ENCODE peak calls at places on chromosomes 1 and 21, in six cellular contexts. K is HS-5, H is stomach, D is myocyte, N is PC-3, F is astrocyte of the spinal cord. J is an unnamed sample.

GRCh38 chr1:61098906-61099437 is 16.6 kb downstream of the NFIA start:
- DNase-seq in K (no peak), N (no peak), D (no peak), H (no peak), F (no peak), J (no peak)

GRCh38 chr1:12315126-12315525 is 85.3 kb downstream of the VPS13D start:
- DNase-seq in N (no peak), H (no peak), K (no peak), D (no peak), F (no peak), J (no peak)

GRCh38 chr21:19565587-19565986 is 1162.0 kb upstream of the TMPRSS15 start:
- DNase-seq in K (no peak), H (no peak), D (no peak), F (no peak), N (peak; percentile 14), J (no peak)

GRCh38 chr1:228141871-228142615 is 2.0 kb downstream of the GUK1 start:
- DNase-seq in H (peak; percentile 22), D (peak; percentile 98), F (peak; percentile 24), N (peak; percentile 71), K (no peak), J (peak; percentile 88)

GRCh38 chr1:162070825-162071224 is 1.3 kb downstream of the NOS1AP start:
- DNase-seq in F (no peak), N (peak; percentile 35), H (no peak), K (no peak), D (no peak), J (no peak)

GRCh38 chr21:36422279-36423098 is 37.3 kb downstream of the CHAF1B start:
- DNase-seq in D (peak; percentile 72), N (peak; percentile 70), F (peak; percentile 41), K (no peak), H (peak; percentile 66), J (no peak)

GRCh38 chr1:114331936-114332335 is 178.3 kb upstream of the SYT6 start:
- DNase-seq in K (no peak), D (no peak), N (no peak), H (no peak), F (no peak), J (no peak)

GRCh38 chr1:44672254-44672955 is 1.9 kb downstream of the TMEM53 start:
- DNase-seq in F (peak; percentile 88), H (no peak), D (peak; percentile 96), N (peak; percentile 93), K (no peak), J (peak; percentile 62)

GRCh38 chr21:33205476-33205875 is 24.3 kb upstream of the IFNAR2 start:
- DNase-seq in D (no peak), F (no peak), N (no peak), H (no peak), K (no peak), J (no peak)

GRCh38 chr1:15352122-15352957 is 57.3 kb upstream of the EFHD2 start:
- DNase-seq in F (peak; percentile 75), K (peak; percentile 92), N (peak; percentile 98), D (peak; percentile 77), H (peak; percentile 77), J (no peak)

GRCh38 chr1:234986750-234987414 is 141.8 kb downstream of the TOMM20 start:
- DNase-seq in N (no peak), D (peak; percentile 35), K (no peak), F (peak; percentile 50), H (no peak), J (no peak)

GRCh38 chr1:12143631-12144155 is 23.1 kb upstream of the TNFRSF1B start:
- DNase-seq in D (peak; percentile 87), H (peak; percentile 71), N (peak; percentile 92), F (peak; percentile 87), K (peak; percentile 97), J (no peak)

GRCh38 chr1:3540876-3541275 is 70.4 kb downstream of the MEGF6 start:
- DNase-seq in K (no peak), F (no peak), N (no peak), D (no peak), H (no peak), J (no peak)

GRCh38 chr1:212413902-212414327 is 771 bp downstream of the PACC1 start:
- DNase-seq in N (no peak), D (peak; percentile 28), F (peak; percentile 23), H (no peak), K (no peak), J (no peak)

GRCh38 chr1:242184955-242185354 is 186.1 kb upstream of the MAP1LC3C start:
- DNase-seq in K (no peak), H (no peak), D (no peak), F (no peak), N (no peak), J (no peak)

GRCh38 chr1:163085041-163085903 is 16.1 kb downstream of the RGS4 start:
- DNase-seq in N (peak; percentile 75), F (no peak), D (peak; percentile 50), K (no peak), H (no peak), J (no peak)

GRCh38 chr1:228373004-228373680 is 33.5 kb downstream of the TRIM11 start:
- DNase-seq in F (no peak), H (no peak), D (no peak), K (no peak), N (no peak), J (no peak)

GRCh38 chr21:17514124-17514481 is 1.3 kb downstream of the CXADR start:
- DNase-seq in D (no peak), K (peak; percentile 11), H (no peak), N (peak; percentile 49), F (peak; percentile 22), J (no peak)

GRCh38 chr1:58779837-58780585 is 3.8 kb downstream of the JUN start:
- DNase-seq in D (peak; percentile 81), H (peak; percentile 72), K (no peak), N (peak; percentile 53), F (peak; percentile 89), J (no peak)

J was measured in mesenteric fat pad.